ENCODE peak calls at places on chromosomes 12 and 14, in eight cellular contexts. L is NB4, U is IMR-90, F is left ventricle myocardium inferior, Y is cardiac muscle cell, I is HL-60, C is prostate gland, T is ovary. O is an unnamed sample.

GRCh38 chr14:73376585-73376984 is 81.8 kb downstream of the NUMB start:
- DNase-seq in L (no peak), U (no peak), F (no peak), Y (peak; percentile 67), I (no peak), C (no peak), T (no peak), O (no peak)

GRCh38 chr14:23638414-23639047 is 2.4 kb downstream of the DHRS2 start:
- DNase-seq in L (no peak), U (no peak), F (no peak), Y (no peak), I (no peak), C (no peak), T (no peak), O (no peak)

GRCh38 chr14:100345711-100346110 is 22.6 kb downstream of the SLC25A47 start:
- DNase-seq in L (no peak), U (no peak), F (no peak), Y (no peak), I (no peak), C (no peak), T (no peak), O (no peak)

GRCh38 chr12:56029666-56030293 is 8.9 kb downstream of the IKZF4 start:
- DNase-seq in L (peak; percentile 73), U (peak; percentile 67), F (no peak), Y (peak; percentile 60), I (no peak), C (peak; percentile 27), T (no peak), O (no peak)

GRCh38 chr14:64577211-64577610 is 27.4 kb downstream of the PPP1R36 start:
- DNase-seq in L (no peak), U (no peak), F (no peak), Y (no peak), I (no peak), C (no peak), T (no peak), O (no peak)

GRCh38 chr12:102573237-102573636 is 92.9 kb upstream of the IGF1 start:
- DNase-seq in L (no peak), U (no peak), F (no peak), Y (no peak), I (no peak), C (no peak), T (no peak), O (no peak)

GRCh38 chr14:44873536-44873935 is 88.2 kb downstream of the KLHL28 start:
- DNase-seq in L (no peak), U (no peak), F (no peak), Y (no peak), I (no peak), C (no peak), T (no peak), O (no peak)

GRCh38 chr12:132003846-132004245 is 54.1 kb downstream of the EP400 start:
- DNase-seq in L (no peak), U (peak; percentile 73), F (no peak), Y (no peak), I (no peak), C (no peak), T (no peak), O (no peak)

GRCh38 chr12:25052191-25053020 is 103.5 kb upstream of the BCAT1 start:
- DNase-seq in L (peak; percentile 100), U (no peak), F (no peak), Y (peak; percentile 48), I (peak; percentile 78), C (no peak), T (no peak), O (no peak)

GRCh38 chr12:117162649-117163048 is 27.6 kb downstream of the FBXO21 start:
- DNase-seq in L (no peak), U (no peak), F (no peak), Y (no peak), I (no peak), C (no peak), T (no peak), O (no peak)

GRCh38 chr12:111404362-111405148 is 1.2 kb upstream of the SH2B3 start:
- DNase-seq in L (peak; percentile 87), U (no peak), F (peak; percentile 38), Y (no peak), I (no peak), C (no peak), T (no peak), O (no peak)

GRCh38 chr12:113333877-113334785 is 778 bp downstream of the SLC8B1 start:
- DNase-seq in L (peak; percentile 87), U (no peak), F (peak; percentile 36), Y (no peak), I (peak; percentile 55), C (no peak), T (peak; percentile 60), O (no peak)

GRCh38 chr12:49945394-49946080 is 5.0 kb upstream of the AQP2 start:
- DNase-seq in L (peak; percentile 93), U (peak; percentile 79), F (peak; percentile 85), Y (peak; percentile 79), I (peak; percentile 63), C (peak; percentile 37), T (peak; percentile 85), O (no peak)

GRCh38 chr12:93684716-93685115 is 7.5 kb downstream of the CRADD start:
- DNase-seq in L (no peak), U (no peak), F (no peak), Y (no peak), I (no peak), C (no peak), T (no peak), O (no peak)

GRCh38 chr12:109111775-109112491 is 4.5 kb upstream of the ACACB start:
- DNase-seq in L (peak; percentile 79), U (peak; percentile 49), F (peak; percentile 78), Y (peak; percentile 65), I (no peak), C (peak; percentile 51), T (peak; percentile 85), O (no peak)

GRCh38 chr14:49769171-49769570 is 1.2 kb downstream of the KLHDC2 start:
- DNase-seq in L (no peak), U (peak; percentile 52), F (no peak), Y (no peak), I (no peak), C (no peak), T (no peak), O (no peak)

GRCh38 chr14:49897965-49898364 is 5.1 kb downstream of the ARF6 start:
- DNase-seq in L (no peak), U (no peak), F (no peak), Y (no peak), I (no peak), C (peak; percentile 75), T (no peak), O (peak; percentile 68)

GRCh38 chr12:27177716-27178115 is 66.4 kb upstream of the STK38L start:
- DNase-seq in L (peak; percentile 58), U (peak; percentile 80), F (no peak), Y (no peak), I (no peak), C (no peak), T (no peak), O (no peak)

GRCh38 chr14:70832536-70833305 is 23.4 kb upstream of the MAP3K9 start:
- DNase-seq in L (no peak), U (peak; percentile 34), F (no peak), Y (no peak), I (no peak), C (no peak), T (peak; percentile 40), O (no peak)

GRCh38 chr14:70692210-70692609 is 50.5 kb downstream of the TTC9 start:
- DNase-seq in L (no peak), U (no peak), F (peak; percentile 30), Y (no peak), I (no peak), C (no peak), T (no peak), O (no peak)

GRCh38 chr12:123056053-123056452 is 75.6 kb downstream of the ARL6IP4 start:
- DNase-seq in L (no peak), U (peak; percentile 41), F (no peak), Y (no peak), I (no peak), C (no peak), T (no peak), O (no peak)

GRCh38 chr14:80845877-80846276 is 95.7 kb downstream of the CEP128 start:
- DNase-seq in L (no peak), U (no peak), F (no peak), Y (no peak), I (no peak), C (no peak), T (no peak), O (peak; percentile 25)

GRCh38 chr12:113044516-113044915 is 12.0 kb upstream of the DTX1 start:
- DNase-seq in L (no peak), U (no peak), F (no peak), Y (no peak), I (no peak), C (no peak), T (no peak), O (no peak)

GRCh38 chr14:54769955-54770863 is 132.4 kb downstream of the GCH1 start:
- DNase-seq in L (no peak), U (no peak), F (no peak), Y (peak; percentile 73), I (no peak), C (no peak), T (no peak), O (no peak)
- H3K4me3 ChIP-seq in L (no peak overlapping the region), U (no peak overlapping the region), F (peak overlapping the region; percentile 1), Y (peak overlapping the region; percentile 8), I (no peak overlapping the region), C (no peak overlapping the region), T (no peak overlapping the region), O (no peak overlapping the region)

GRCh38 chr12:96828169-96828789 is 78.8 kb upstream of the NEDD1 start:
- DNase-seq in L (peak; percentile 27), U (no peak), F (no peak), Y (no peak), I (no peak), C (no peak), T (no peak), O (no peak)
- TF ChIP-seq CTCF in L (no peak), U (no peak), F (no peak), Y (no peak), I (no peak), C (no peak), T (no peak), O (no peak)

GRCh38 chr12:10215451-10215850 is 2.8 kb downstream of the GABARAPL1 start:
- DNase-seq in L (no peak), U (no peak), F (no peak), Y (no peak), I (no peak), C (no peak), T (no peak), O (no peak)
- H3K4me3 ChIP-seq in L (no peak overlapping the region), U (peak overlapping the region; percentile 89), F (peak overlapping the region; percentile 84), Y (no peak overlapping the region), I (no peak overlapping the region), C (peak overlapping the region; percentile 59), T (peak overlapping the region; percentile 89), O (no peak overlapping the region)

GRCh38 chr12:9754984-9755383 is 5.7 kb downstream of the CD69 start:
- DNase-seq in L (no peak), U (no peak), F (no peak), Y (no peak), I (no peak), C (no peak), T (no peak), O (no peak)

GRCh38 chr12:9754097-9754964 is 6.4 kb downstream of the CD69 start:
- DNase-seq in L (no peak), U (no peak), F (no peak), Y (no peak), I (no peak), C (no peak), T (no peak), O (no peak)

GRCh38 chr12:9756756-9757155 is 3.9 kb downstream of the CD69 start:
- DNase-seq in L (no peak), U (no peak), F (no peak), Y (no peak), I (no peak), C (no peak), T (no peak), O (no peak)

GRCh38 chr12:9757433-9758025 is 3.2 kb downstream of the CD69 start:
- DNase-seq in L (no peak), U (no peak), F (no peak), Y (no peak), I (no peak), C (no peak), T (no peak), O (no peak)

GRCh38 chr12:9756174-9756573 is 4.5 kb downstream of the CD69 start:
- DNase-seq in L (no peak), U (no peak), F (no peak), Y (no peak), I (no peak), C (no peak), T (no peak), O (no peak)
- TF ChIP-seq CTCF in L (no peak), U (no peak), F (no peak), Y (no peak), I (no peak), C (no peak), T (no peak), O (no peak)